ENCODE peak calls at places on chromosomes 11 and 22, in four cellular contexts. C is H1, W is GM12878, G is HepG2. A is an unnamed sample. For H3K4me1, the result is how much of the 10 kb centered on the place peaks cover.

GRCh38 chr11:100785148-100785983 is 98.3 kb downstream of the ARHGAP42 start:
- DNase-seq in G (peak), W (no peak), C (no peak), A (no peak)

GRCh38 chr11:4185561-4185960 is 91.0 kb downstream of the RRM1 start:
- DNase-seq in C (no peak), G (no peak), W (no peak), A (no peak)

GRCh38 chr11:128621491-128622136 is 34.3 kb upstream of the ETS1 start:
- DNase-seq in W (no peak), C (no peak), G (no peak), A (no peak)

GRCh38 chr11:131770801-131771200 is 400.4 kb downstream of the NTM start:
- DNase-seq in G (no peak), W (no peak), C (no peak), A (no peak)

GRCh38 chr11:123587559-123587958 is 66.9 kb downstream of the SCN3B start:
- DNase-seq in W (no peak), C (no peak), G (no peak), A (no peak)

GRCh38 chr11:11211186-11211585 is 141.9 kb downstream of the CSNK2A3 start:
- DNase-seq in C (no peak), W (no peak), G (no peak), A (no peak)

GRCh38 chr22:48850658-48851287 is 976.9 kb downstream of the BRD1 start:
- DNase-seq in W (no peak), C (no peak), G (no peak), A (no peak)

GRCh38 chr11:23403210-23404185 is 543.2 kb upstream of the CCDC179 start:
- DNase-seq in G (no peak), C (no peak), W (no peak), A (no peak)

GRCh38 chr22:41288245-41288946 is 2.4 kb upstream of the RANGAP1 start:
- DNase-seq in C (no peak), W (no peak), G (peak), A (no peak)

GRCh38 chr11:71245601-71246391 is 6.6 kb downstream of the SHANK2 start:
- DNase-seq in W (no peak), C (peak), G (no peak), A (no peak)

GRCh38 chr11:63553759-63554158 is 9.4 kb downstream of the PLAAT2 start:
- DNase-seq in W (no peak), G (no peak), C (no peak), A (no peak)

GRCh38 chr11:6627762-6628241 is 8.6 kb upstream of the TPP1 start:
- DNase-seq in W (no peak), C (no peak), G (no peak), A (no peak)

GRCh38 chr22:38628444-38628843 is 27.7 kb downstream of the FAM227A start:
- DNase-seq in W (no peak), G (no peak), C (no peak), A (no peak)

GRCh38 chr22:32542332-32543019 is 67.9 kb downstream of the FBXO7 start:
- DNase-seq in G (no peak), W (no peak), C (no peak), A (no peak)

GRCh38 chr11:73313652-73314051 is 5.6 kb downstream of the ARHGEF17 start:
- DNase-seq in G (no peak), C (no peak), W (no peak), A (no peak)

GRCh38 chr11:70942593-70942992 is 309.8 kb downstream of the SHANK2 start:
- DNase-seq in G (peak), W (no peak), C (peak), A (peak)

GRCh38 chr11:101974255-101974654 is 57.9 kb upstream of the ANGPTL5 start:
- DNase-seq in C (no peak), G (peak), W (no peak), A (no peak)

GRCh38 chr11:128375941-128376340 is 211.4 kb downstream of the ETS1 start:
- DNase-seq in C (no peak), G (no peak), W (no peak), A (no peak)

GRCh38 chr11:66221726-66222236 is 46.7 kb upstream of the RAB1B start:
- DNase-seq in C (no peak), W (peak), G (no peak), A (no peak)

GRCh38 chr22:48820481-48821345 is 1007.0 kb downstream of the BRD1 start:
- DNase-seq in C (no peak), G (no peak), W (no peak), A (no peak)

GRCh38 chr11:128921790-128922189 is 20.9 kb downstream of the TP53AIP1 start:
- DNase-seq in G (no peak), W (no peak), C (no peak), A (no peak)

GRCh38 chr11:102400603-102401002 is 52.0 kb downstream of the TMEM123 start:
- DNase-seq in G (no peak), W (no peak), C (no peak), A (no peak)

DNA sequence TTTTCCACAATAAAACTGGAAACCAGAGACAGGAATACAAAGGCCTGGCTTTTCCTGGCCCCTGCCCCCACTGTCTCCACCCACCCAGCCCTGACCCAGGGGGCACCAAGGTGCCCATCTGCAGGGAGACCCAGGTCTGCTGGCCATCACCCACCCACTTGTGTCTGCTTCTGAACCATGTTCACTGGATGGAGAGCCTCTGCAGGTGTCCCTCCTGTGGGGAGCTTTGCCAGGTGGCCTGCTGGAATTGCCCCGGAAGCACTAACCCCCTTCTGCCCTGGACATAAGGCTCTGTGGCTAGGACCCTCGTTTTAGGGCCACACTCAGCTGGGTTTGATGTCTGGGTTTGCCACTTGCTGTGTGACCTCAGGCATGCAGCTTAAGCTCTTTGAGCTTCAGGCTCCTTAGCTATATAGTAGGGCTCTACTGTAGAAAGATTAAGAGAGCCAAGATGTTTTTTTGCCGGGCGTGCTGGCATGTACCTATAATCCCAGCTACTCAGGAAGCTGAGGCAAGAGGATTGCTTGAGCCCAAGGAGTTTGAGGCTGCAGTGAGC is 3.9 kb downstream of the SCARF2 start:
- DNase-seq in G (no peak), W (no peak), C (no peak), A (no peak)
- H3K4me1 ChIP-seq in G (under half), W (under half), C (under half), A (under half)

GRCh38 chr22:19002684-19003038 is 66.6 kb upstream of the PRODH start:
- DNase-seq in W (no peak), C (no peak), G (no peak), A (no peak)
- TF ChIP-seq SUZ12 in W (no peak), C (no peak), G (no peak), A (no peak)

DNA sequence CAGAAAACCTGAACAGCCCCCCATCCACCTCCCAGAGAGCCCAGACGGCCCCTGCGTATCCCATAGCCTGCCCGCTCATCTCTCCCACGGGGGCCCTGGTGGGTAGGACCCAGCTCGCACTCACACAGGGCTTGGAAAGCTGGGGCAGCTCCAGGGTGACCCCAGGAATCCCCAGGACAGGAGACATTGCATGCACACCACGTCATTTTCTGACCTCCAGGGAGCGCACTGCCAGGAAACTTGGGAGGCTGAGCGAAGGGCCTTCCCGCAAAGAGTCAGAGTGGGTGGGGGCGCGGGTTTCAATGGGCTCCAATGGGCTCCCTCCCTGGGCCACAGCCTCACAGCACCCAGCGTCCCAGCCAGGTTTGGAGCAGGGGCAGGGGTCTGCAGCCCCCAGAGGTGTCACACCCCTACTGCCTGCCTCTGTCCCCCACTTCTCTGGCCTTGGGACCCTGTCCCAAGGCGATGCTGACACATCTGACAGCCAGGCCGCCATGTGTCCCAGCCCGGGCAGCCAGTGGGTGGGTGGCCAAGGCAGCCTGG is 8.2 kb upstream of the SYT8 start:
- DNase-seq in W (no peak), G (peak), C (no peak), A (no peak)
- H3K4me1 ChIP-seq in W (under half), G (half or more), C (under half), A (under half)

GRCh38 chr11:774873-775592 is 2.3 kb downstream of the GATD1 start:
- DNase-seq in C (no peak), W (no peak), G (no peak), A (no peak)

GRCh38 chr11:779120-779954 is 2.0 kb upstream of the GATD1 start:
- DNase-seq in W (no peak), G (no peak), C (peak), A (no peak)

GRCh38 chr11:779955-780532 is 2.8 kb upstream of the GATD1 start:
- DNase-seq in C (no peak), G (no peak), W (no peak), A (no peak)

GRCh38 chr11:776459-777287 is 614 bp downstream of the GATD1 start:
- DNase-seq in G (no peak), C (no peak), W (no peak), A (no peak)

GRCh38 chr11:777288-778255 is at the start of gene GATD1:
- DNase-seq in G (peak), W (peak), C (peak), A (peak)
- TF ChIP-seq SUZ12 in G (no peak), W (no peak), C (no peak), A (no peak)

GRCh38 chr11:114090225-114090624 is 30.7 kb downstream of the ZBTB16 start:
- DNase-seq in C (no peak), W (no peak), G (no peak), A (no peak)
- H3K4me1 ChIP-seq in C (under half), W (under half), G (under half), A (under half)

DNA sequence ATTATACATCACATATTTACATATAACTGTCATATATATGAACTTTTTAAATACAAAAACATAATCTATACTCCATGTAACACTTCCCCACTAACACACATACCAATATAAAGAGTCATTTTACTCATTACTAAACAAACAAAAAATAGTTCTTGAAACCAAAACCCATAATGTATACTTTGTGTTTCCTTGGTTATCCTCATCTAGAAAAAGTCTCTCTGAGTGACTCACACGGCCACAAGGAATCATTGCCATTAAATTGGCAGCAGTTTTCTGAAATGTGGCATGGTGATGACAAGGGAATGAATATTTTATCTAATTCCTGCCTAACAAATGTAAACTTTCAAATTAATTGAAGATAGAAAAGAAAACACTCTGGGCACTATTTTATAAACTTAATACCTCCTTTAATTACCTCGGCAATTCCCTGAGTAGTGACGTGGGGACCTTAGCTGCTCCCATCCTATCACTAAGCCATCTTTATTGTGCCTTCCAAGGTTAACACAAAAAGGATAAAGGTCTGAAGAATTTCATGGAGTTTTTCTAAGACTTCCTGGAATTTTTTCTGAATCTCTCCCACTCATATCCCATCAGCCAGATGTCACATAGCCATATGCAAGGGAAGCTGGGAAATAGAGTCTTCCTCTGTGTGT is 857.1 kb upstream of the TENM4 start:
- DNase-seq in W (no peak), G (no peak), C (no peak), A (no peak)
- TF ChIP-seq SUZ12 in W (no peak), G (no peak), C (no peak), A (no peak)

GRCh38 chr22:45552017-45552411 is 49.3 kb downstream of the FBLN1 start:
- DNase-seq in G (no peak), C (no peak), W (no peak), A (no peak)

GRCh38 chr22:45553333-45554039 is 50.8 kb downstream of the FBLN1 start:
- DNase-seq in G (peak), C (peak), W (no peak), A (peak)

GRCh38 chr22:45554861-45555260 is 52.2 kb downstream of the FBLN1 start:
- DNase-seq in C (no peak), W (no peak), G (no peak), A (no peak)

GRCh38 chr22:45552580-45553332 is 50.1 kb downstream of the FBLN1 start:
- DNase-seq in G (no peak), W (no peak), C (no peak), A (no peak)

GRCh38 chr22:45554040-45554406 is 51.3 kb downstream of the FBLN1 start:
- DNase-seq in G (no peak), W (no peak), C (no peak), A (no peak)
- H3K4me1 ChIP-seq in G (under half), W (under half), C (under half), A (under half)

GRCh38 chr11:64569300-64569970 is 21.6 kb upstream of the SLC22A12 start:
- DNase-seq in G (no peak), W (no peak), C (no peak), A (no peak)

GRCh38 chr11:64571050-64571409 is 20.0 kb upstream of the SLC22A12 start:
- DNase-seq in C (no peak), G (no peak), W (no peak), A (no peak)

GRCh38 chr11:64572143-64572542 is 18.9 kb upstream of the SLC22A12 start:
- DNase-seq in W (no peak), G (no peak), C (no peak), A (no peak)

GRCh38 chr11:64570341-64570740 is 20.7 kb upstream of the SLC22A12 start:
- DNase-seq in C (no peak), W (no peak), G (no peak), A (no peak)

GRCh38 chr11:64571410-64572091 is 19.5 kb upstream of the SLC22A12 start:
- DNase-seq in G (peak), C (no peak), W (no peak), A (no peak)
- TF ChIP-seq SUZ12 in G (no peak), C (no peak), W (no peak), A (no peak)

GRCh38 chr22:37432708-37433054 is 5.4 kb upstream of the ELFN2 start:
- DNase-seq in W (no peak), G (no peak), C (no peak), A (no peak)
- H3K4me1 ChIP-seq in W (under half), G (under half), C (under half), A (under half)